ENCODE peak calls at places on chromosome 15, in four cellular contexts. L is neural crest cell, T is ureter, V is NB4. H is an unnamed sample.

GRCh38 chr15:40925495-40925862 is 3.7 kb upstream of the DLL4 start:
- DNase-seq in V (no peak), T (no peak), L (no peak), H (no peak)

GRCh38 chr15:45522179-45522930 is at the start of gene SLC30A4:
- DNase-seq in L (peak; percentile 39), V (peak; percentile 43), T (peak; percentile 68), H (peak; percentile 32)

GRCh38 chr15:35167675-35168074 is 82.6 kb upstream of the NANOGP8 start:
- DNase-seq in T (no peak), L (no peak), V (no peak), H (no peak)

GRCh38 chr15:75346796-75347221 is at the start of gene NEIL1:
- DNase-seq in L (no peak), V (no peak), T (no peak), H (no peak)

GRCh38 chr15:65856821-65857455 is 12.4 kb upstream of the RAB11A start:
- DNase-seq in T (peak; percentile 64), V (peak; percentile 66), L (peak; percentile 49), H (peak; percentile 63)

GRCh38 chr15:67685008-67685599 is 140.2 kb upstream of the SKOR1 start:
- DNase-seq in V (peak; percentile 56), T (no peak), L (no peak), H (peak; percentile 34)

GRCh38 chr15:78243491-78243941 is 9.2 kb upstream of the ACSBG1 start:
- DNase-seq in L (no peak), V (no peak), T (peak; percentile 67), H (no peak)

GRCh38 chr15:31372635-31373091 is 46.0 kb downstream of the KLF13 start:
- DNase-seq in T (no peak), V (peak; percentile 38), L (peak; percentile 47), H (no peak)

GRCh38 chr15:79433610-79434009 is 1.5 kb downstream of the MINAR1 start:
- DNase-seq in V (no peak), T (no peak), L (no peak), H (no peak)

GRCh38 chr15:100924436-100924835 is 5.3 kb downstream of the LRRK1 start:
- DNase-seq in V (no peak), L (no peak), T (no peak), H (no peak)

GRCh38 chr15:90266485-90266884 is 1.0 kb downstream of the NGRN start:
- DNase-seq in T (no peak), V (peak; percentile 31), L (no peak), H (no peak)

GRCh38 chr15:73983211-73983727 is 8.8 kb downstream of the STOML1 start:
- DNase-seq in L (no peak), T (peak; percentile 83), V (no peak), H (no peak)

GRCh38 chr15:49415638-49416037 is 7.4 kb upstream of the FGF7 start:
- DNase-seq in T (no peak), L (no peak), V (no peak), H (no peak)

H was measured in NCI-H460.